ENCODE peak calls at places on chromosomes 7 and 10, in five cellular contexts. T is NCI-H345, B is cardiac fibroblast, Q is heart left ventricle, L is hepatocyte. K is an unnamed sample.

GRCh38 chr7:3673524-3673923 is 372.5 kb downstream of the SDK1 start:
- DNase-seq in T (no peak), B (peak; percentile 14), L (peak; percentile 18), Q (no peak), K (no peak)

GRCh38 chr10:125985557-125986246 is 89.3 kb downstream of the FANK1 start:
- DNase-seq in B (no peak), Q (no peak), L (no peak), T (no peak), K (peak; percentile 42)

GRCh38 chr7:91383186-91383585 is 119.0 kb downstream of the FZD1 start:
- DNase-seq in Q (no peak), T (no peak), B (peak; percentile 3), L (no peak), K (no peak)

GRCh38 chr7:106679153-106679931 is 18.4 kb upstream of the CCDC71L start:
- DNase-seq in T (no peak), Q (no peak), L (peak; percentile 10), B (peak; percentile 62), K (peak; percentile 47)

GRCh38 chr7:102875700-102876192 is 37.1 kb upstream of the LRRC17 start:
- DNase-seq in L (peak; percentile 81), Q (no peak), T (no peak), B (peak; percentile 92), K (peak; percentile 88)

GRCh38 chr7:151081170-151082101 is 827 bp upstream of the FASTK start:
- DNase-seq in T (no peak), B (peak; percentile 34), L (peak; percentile 60), Q (peak; percentile 63), K (peak; percentile 52)

GRCh38 chr10:47383254-47384147 is 592 bp downstream of the ZNF488 start:
- DNase-seq in Q (peak; percentile 8), B (no peak), T (peak; percentile 80), L (no peak), K (no peak)

GRCh38 chr10:24206926-24207701 is 1.8 kb upstream of the KIAA1217 start:
- DNase-seq in Q (no peak), B (no peak), L (peak; percentile 31), T (no peak), K (no peak)

GRCh38 chr10:99394256-99394655 is 36.2 kb downstream of the GOT1 start:
- DNase-seq in B (no peak), T (no peak), Q (no peak), L (no peak), K (no peak)

GRCh38 chr7:43937444-43937843 is 11.2 kb downstream of the UBE2D4 start:
- DNase-seq in Q (no peak), T (no peak), L (no peak), B (no peak), K (no peak)